ENCODE peak calls at places on chromosomes 3 and 15, in ten cellular contexts. G is M059J; U is activated CD4-positive, alpha-beta T cell treated with anti-CD3 and anti-CD28 coated beads, Interleukin-2, amount 50 U/mL, for 1 hour; Q is lower lobe of right lung; S is NCI-H1092 treated with DMSO at 0.1 percent for 48 hours; L is AG08396; P is H9; C is heart right ventricle; B is NCI-H2081; J is coronary artery. F is an unnamed sample.

GRCh38 chr3:27354588-27355203 is 14.5 kb downstream of the NEK10 start:
- DNase-seq in L (no peak), G (no peak), S (no peak), C (no peak), U (no peak), J (no peak), B (no peak), P (no peak), Q (no peak), F (no peak)

GRCh38 chr15:87287156-87287555 is 969.4 kb downstream of the NTRK3 start:
- DNase-seq in S (no peak), L (no peak), G (peak), Q (no peak), U (no peak), B (no peak), C (no peak), J (no peak), P (no peak), F (no peak)

GRCh38 chr15:99059010-99059981 is 45.6 kb upstream of the SYNM start:
- DNase-seq in B (peak), C (peak), Q (peak), J (peak), G (peak), S (peak), P (peak), U (peak), L (peak), F (peak)

GRCh38 chr15:78353093-78353492 is 12.9 kb downstream of the CRABP1 start:
- DNase-seq in L (peak), U (no peak), P (no peak), G (peak), B (peak), Q (no peak), S (no peak), C (no peak), J (no peak), F (no peak)

GRCh38 chr3:38738630-38739395 is 77.2 kb downstream of the SCN10A start:
- DNase-seq in B (no peak), P (peak), S (peak), U (no peak), L (peak), C (no peak), G (peak), Q (no peak), J (no peak), F (no peak)

GRCh38 chr3:52704611-52705437 is 767 bp downstream of the GLT8D1 start:
- DNase-seq in B (peak), S (no peak), L (peak), U (peak), G (no peak), Q (no peak), P (no peak), J (no peak), C (no peak), F (no peak)

GRCh38 chr3:162117961-162118360 is 621.4 kb downstream of the OTOL1 start:
- DNase-seq in J (no peak), G (no peak), U (no peak), P (no peak), Q (no peak), C (no peak), L (no peak), B (no peak), S (no peak), F (no peak)

GRCh38 chr3:130844462-130844861 is 49.4 kb upstream of the ATP2C1 start:
- DNase-seq in Q (no peak), U (no peak), L (no peak), B (no peak), P (no peak), G (no peak), S (no peak), C (no peak), J (no peak), F (no peak)

GRCh38 chr3:123586131-123586530 is 1.3 kb upstream of the HACD2 start:
- DNase-seq in P (peak), Q (no peak), B (peak), J (no peak), C (no peak), L (no peak), G (peak), U (peak), S (peak), F (no peak)

F was measured in pulmonary artery endothelial cell.